ENCODE peak calls at places on chromosomes 13 and 19, in seven cellular contexts. Q, R, X, Y, F, Z and D are unnamed samples.

GRCh38 chr13:112724788-112725345 is 35.0 kb downstream of the ATP11A start:
- DNase-seq in R (no peak), Q (no peak), F (no peak), Y (no peak), Z (peak; percentile 32), X (no peak), D (no peak)

GRCh38 chr19:3784607-3785463 is 1.3 kb downstream of the MATK start:
- DNase-seq in Q (no peak), Z (no peak), X (no peak), F (peak; percentile 56), R (no peak), Y (peak; percentile 18), D (peak; percentile 27)

GRCh38 chr13:73591861-73592260 is 533.1 kb downstream of the KLF5 start:
- DNase-seq in Y (no peak), Z (no peak), F (no peak), X (no peak), Q (no peak), R (no peak), D (no peak)

GRCh38 chr19:54017266-54017665 is 25.8 kb downstream of the CACNG6 start:
- DNase-seq in F (no peak), X (no peak), R (peak; percentile 19), Z (no peak), Y (peak; percentile 70), Q (peak; percentile 31), D (no peak)

GRCh38 chr13:95083758-95084157 is 217.5 kb downstream of the ABCC4 start:
- DNase-seq in Z (no peak), Q (peak; percentile 90), X (no peak), R (peak; percentile 85), Y (no peak), F (no peak), D (no peak)

GRCh38 chr19:1363599-1363998 is 20.1 kb upstream of the NDUFS7 start:
- DNase-seq in X (no peak), R (no peak), F (no peak), Q (no peak), Z (no peak), Y (no peak), D (no peak)

GRCh38 chr19:53982056-53982455 is 9.4 kb upstream of the CACNG6 start:
- DNase-seq in Z (no peak), F (peak; percentile 67), R (no peak), Y (peak; percentile 55), X (no peak), Q (no peak), D (peak; percentile 60)

GRCh38 chr13:22836475-22836874 is 344.3 kb upstream of the SGCG start:
- DNase-seq in Y (no peak), Q (no peak), X (no peak), F (no peak), Z (no peak), R (no peak), D (no peak)

GRCh38 chr19:9586764-9587163 is 2.5 kb upstream of the ZNF121 start:
- DNase-seq in F (peak; percentile 87), R (peak; percentile 69), Y (peak; percentile 84), Z (peak; percentile 85), X (peak; percentile 43), Q (peak; percentile 68), D (peak; percentile 84)

GRCh38 chr19:42282036-42282762 is 13.1 kb downstream of the CIC start:
- DNase-seq in Y (no peak), X (no peak), Q (peak; percentile 34), R (peak; percentile 85), F (peak; percentile 68), Z (no peak), D (no peak)

GRCh38 chr19:48530044-48530720 is 18.5 kb upstream of the LMTK3 start:
- DNase-seq in R (no peak), Z (no peak), X (no peak), Q (no peak), F (no peak), Y (no peak), D (no peak)

GRCh38 chr19:54654447-54655321 is 8.1 kb upstream of the LILRB4 start:
- DNase-seq in Z (no peak), Q (no peak), Y (no peak), R (no peak), F (no peak), X (no peak), D (no peak)

GRCh38 chr13:37295046-37295445 is 189.6 kb upstream of the CSNK1A1L start:
- DNase-seq in Q (no peak), F (no peak), Y (no peak), Z (no peak), X (no peak), R (no peak), D (no peak)

GRCh38 chr13:111904701-111905608 is 162.0 kb upstream of the SOX1 start:
- DNase-seq in Q (no peak), F (peak; percentile 45), Y (no peak), Z (no peak), X (no peak), R (no peak), D (peak; percentile 40)

GRCh38 chr13:92436927-92437326 is 789.7 kb upstream of the GPC6 start:
- DNase-seq in Y (peak; percentile 3), X (no peak), F (no peak), R (no peak), Q (no peak), Z (no peak), D (no peak)

DNA sequence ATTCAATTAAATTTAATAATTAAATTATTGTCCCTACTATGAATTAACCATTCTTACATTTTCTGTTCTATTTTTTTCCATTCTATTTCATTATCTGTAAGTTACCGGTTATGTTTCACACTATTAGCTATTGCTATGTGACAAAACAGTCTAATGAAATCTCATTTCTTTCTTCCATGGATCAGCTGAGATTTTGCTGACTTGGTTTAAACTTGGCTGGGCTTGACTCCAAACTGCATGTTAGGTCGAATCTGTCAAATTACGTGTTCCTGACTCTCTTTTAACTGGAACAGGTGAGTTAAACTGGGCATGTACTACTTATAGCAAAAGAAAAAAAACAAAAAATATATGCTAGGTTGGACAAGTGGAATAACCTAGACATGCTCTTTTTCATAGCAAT is 1464.4 kb downstream of the OLFM4 start:
- DNase-seq in R (no peak), X (no peak), F (no peak), Y (no peak), Z (no peak), Q (no peak), D (no peak)
- H3K18ac ChIP-seq in R (no peak overlapping the region), X (no peak overlapping the region), F (no peak overlapping the region), Y (no peak overlapping the region), Z (no peak overlapping the region), Q (no peak overlapping the region), D (no peak overlapping the region)

DNA sequence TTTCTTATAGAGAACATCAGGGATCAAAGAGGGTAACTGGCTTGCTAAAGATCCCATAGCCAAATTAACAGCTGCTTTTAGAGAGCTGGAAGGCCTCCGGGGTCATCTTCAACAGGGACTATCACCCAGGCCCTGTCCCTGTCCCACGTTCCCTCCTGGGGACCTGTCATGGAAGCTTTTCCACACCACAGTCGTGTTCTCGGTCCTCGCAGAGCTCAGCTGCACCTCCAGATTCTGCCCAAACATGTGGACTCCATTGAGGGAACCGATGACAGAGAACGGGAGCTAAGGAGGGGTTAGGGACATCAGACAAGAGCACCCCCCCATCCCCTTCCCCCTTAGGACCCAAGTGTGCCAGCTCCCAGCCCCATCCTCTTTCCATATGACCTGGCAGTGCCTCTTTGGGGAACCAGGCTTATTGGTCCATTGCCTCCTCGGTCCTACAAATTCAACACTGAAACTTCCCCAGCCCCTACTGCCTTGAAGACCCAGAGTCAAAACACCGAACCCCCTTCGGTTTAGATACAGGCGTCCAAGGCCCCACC is 568 bp downstream of the FUZ start:
- DNase-seq in F (no peak), R (no peak), X (no peak), Y (no peak), Z (no peak), Q (no peak), D (no peak)
- H3K18ac ChIP-seq in F (peak overlapping the region; percentile 53), R (peak overlapping the region; percentile 85), X (peak overlapping the region; percentile 98), Y (peak overlapping the region; percentile 30), Z (peak overlapping the region; percentile 64), Q (no peak overlapping the region), D (peak overlapping the region; percentile 79)

GRCh38 chr19:34675919-34676318 is 1.0 kb downstream of the SCGB2B2 start:
- DNase-seq in Q (no peak), Z (no peak), R (no peak), Y (no peak), X (no peak), F (no peak), D (no peak)
- H3K18ac ChIP-seq in Q (no peak overlapping the region), Z (no peak overlapping the region), R (no peak overlapping the region), Y (no peak overlapping the region), X (no peak overlapping the region), F (no peak overlapping the region), D (no peak overlapping the region)

GRCh38 chr19:33176670-33177416 is 17.3 kb upstream of the LRP3 start:
- DNase-seq in Q (peak; percentile 99), F (peak; percentile 100), Y (peak; percentile 99), R (peak; percentile 99), Z (peak; percentile 99), X (peak; percentile 99), D (peak; percentile 98)

GRCh38 chr19:33175156-33175782 is 18.9 kb upstream of the LRP3 start:
- DNase-seq in R (no peak), Q (no peak), Y (no peak), F (no peak), X (no peak), Z (no peak), D (no peak)

GRCh38 chr19:33174186-33174585 is 19.9 kb upstream of the LRP3 start:
- DNase-seq in Q (no peak), Z (no peak), R (no peak), X (no peak), Y (no peak), F (no peak), D (no peak)

GRCh38 chr19:33177417-33177976 is 16.6 kb upstream of the LRP3 start:
- DNase-seq in Q (no peak), F (peak; percentile 63), R (peak; percentile 91), X (no peak), Z (peak; percentile 76), Y (peak; percentile 63), D (no peak)

GRCh38 chr19:33175886-33176669 is 18.1 kb upstream of the LRP3 start:
- DNase-seq in Q (peak; percentile 30), Y (peak; percentile 73), R (peak; percentile 65), Z (peak; percentile 16), F (peak; percentile 55), X (no peak), D (no peak)
- H3K18ac ChIP-seq in Q (peak overlapping the region; percentile 8), Y (peak overlapping the region; percentile 81), R (peak overlapping the region; percentile 84), Z (peak overlapping the region; percentile 81), F (peak overlapping the region; percentile 40), X (peak overlapping the region; percentile 61), D (peak overlapping the region; percentile 22)

DNA sequence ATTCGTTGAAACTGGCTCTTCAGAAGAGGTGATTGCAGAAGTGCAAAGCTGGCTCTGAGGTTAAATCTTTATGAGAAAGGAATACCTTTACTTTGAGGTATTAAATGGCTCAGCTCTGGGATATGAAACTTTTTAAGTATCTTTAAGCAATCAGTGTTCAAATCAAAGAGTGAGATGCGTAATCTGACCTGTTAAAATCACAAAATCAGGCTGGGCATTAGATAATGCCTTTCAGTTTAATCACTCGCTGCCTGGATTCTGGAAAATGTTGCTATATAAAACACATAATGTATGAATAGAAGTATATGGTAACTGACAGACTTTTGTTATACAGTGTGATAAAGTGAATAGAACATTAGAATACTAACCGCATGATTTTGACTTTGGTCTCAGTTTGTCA is 2.0 kb upstream of the DGKH start:
- DNase-seq in F (no peak), Y (no peak), Q (no peak), R (no peak), X (no peak), Z (no peak), D (no peak)
- H3K18ac ChIP-seq in F (no peak overlapping the region), Y (no peak overlapping the region), Q (no peak overlapping the region), R (no peak overlapping the region), X (no peak overlapping the region), Z (no peak overlapping the region), D (no peak overlapping the region)